ENCODE peak calls at places on chromosome 11, in five cellular contexts. J, M, D, E and O are unnamed samples. For H3K4me1, the result is how much of the 10 kb centered on the place peaks cover.

GRCh38 chr11:103525069-103525468 is 415.8 kb downstream of the DYNC2H1 start:
- DNase-seq in J (no peak), M (no peak), D (no peak), E (no peak), O (no peak)

GRCh38 chr11:18802381-18803257 is 11.0 kb upstream of the PTPN5 start:
- DNase-seq in J (no peak), M (no peak), D (no peak), E (peak), O (peak)

GRCh38 chr11:128029219-128029722 is 558.1 kb downstream of the ETS1 start:
- DNase-seq in J (peak), M (no peak), D (no peak), E (no peak), O (no peak)

GRCh38 chr11:69531071-69531716 is 49.7 kb downstream of the LINC01488 start:
- DNase-seq in J (no peak), M (no peak), D (no peak), E (no peak), O (no peak)

GRCh38 chr11:112670806-112671570 is 290.2 kb upstream of the NCAM1 start:
- DNase-seq in J (no peak), M (no peak), D (no peak), E (no peak), O (no peak)

GRCh38 chr11:109838034-109838433 is 255.2 kb upstream of the ZC3H12C start:
- DNase-seq in J (no peak), M (no peak), D (no peak), E (no peak), O (no peak)

GRCh38 chr11:69963533-69964246 is 114.4 kb upstream of the ANO1 start:
- DNase-seq in J (no peak), M (no peak), D (no peak), E (no peak), O (no peak)

GRCh38 chr11:9697766-9698165 is 33.9 kb downstream of the SWAP70 start:
- DNase-seq in J (no peak), M (no peak), D (no peak), E (no peak), O (no peak)

GRCh38 chr11:82703796-82704195 is 29.9 kb downstream of the FAM181B start:
- DNase-seq in J (no peak), M (no peak), D (no peak), E (no peak), O (no peak)

GRCh38 chr11:3123316-3123715 is 41.8 kb downstream of the OSBPL5 start:
- DNase-seq in J (peak), M (peak), D (peak), E (no peak), O (no peak)

GRCh38 chr11:130801287-130802146 is 114.8 kb downstream of the SNX19 start:
- DNase-seq in J (no peak), M (no peak), D (no peak), E (no peak), O (no peak)

GRCh38 chr11:107712342-107712741 is 486 bp upstream of the SLN start:
- DNase-seq in J (no peak), M (no peak), D (no peak), E (no peak), O (no peak)

GRCh38 chr11:111918390-111919256 is at the start of gene C11orf52:
- DNase-seq in J (peak), M (peak), D (no peak), E (no peak), O (peak)

GRCh38 chr11:8808226-8808585 is 102.8 kb upstream of the AKIP1 start:
- DNase-seq in J (no peak), M (no peak), D (no peak), E (no peak), O (no peak)

GRCh38 chr11:2760196-2760871 is 60.5 kb upstream of the KCNQ1OT1 start:
- DNase-seq in J (peak), M (no peak), D (no peak), E (no peak), O (no peak)

GRCh38 chr11:11416502-11416901 is 63.5 kb upstream of the CSNK2A3 start:
- DNase-seq in J (no peak), M (no peak), D (no peak), E (no peak), O (peak)

GRCh38 chr11:846496-847098 is 3.9 kb downstream of the TSPAN4 start:
- DNase-seq in J (no peak), M (no peak), D (no peak), E (no peak), O (no peak)

GRCh38 chr11:19389787-19390303 is 149.1 kb upstream of the E2F8 start:
- DNase-seq in J (peak), M (no peak), D (no peak), E (no peak), O (no peak)

GRCh38 chr11:1548221-1549070 is 23.6 kb downstream of the DUSP8 start:
- DNase-seq in J (peak), M (peak), D (peak), E (no peak), O (peak)

GRCh38 chr11:76830639-76831312 is 29.9 kb upstream of the ACER3 start:
- DNase-seq in J (no peak), M (no peak), D (no peak), E (no peak), O (peak)

GRCh38 chr11:33040127-33040861 is 922 bp downstream of the TCP11L1 start:
- DNase-seq in J (no peak), M (no peak), D (no peak), E (peak), O (no peak)

GRCh38 chr11:43987384-43988039 is 45.1 kb downstream of the C11orf96 start:
- DNase-seq in J (peak), M (peak), D (peak), E (no peak), O (peak)

GRCh38 chr11:5274340-5274739 is 4.6 kb upstream of the HBE1 start:
- DNase-seq in J (no peak), M (no peak), D (no peak), E (no peak), O (no peak)

GRCh38 chr11:71558996-71559395 is 6.4 kb upstream of the KRTAP5-10 start:
- DNase-seq in J (no peak), M (no peak), D (no peak), E (no peak), O (no peak)

GRCh38 chr11:70327717-70328116 is 57.2 kb downstream of the PPFIA1 start:
- DNase-seq in J (no peak), M (no peak), D (no peak), E (no peak), O (no peak)

DNA sequence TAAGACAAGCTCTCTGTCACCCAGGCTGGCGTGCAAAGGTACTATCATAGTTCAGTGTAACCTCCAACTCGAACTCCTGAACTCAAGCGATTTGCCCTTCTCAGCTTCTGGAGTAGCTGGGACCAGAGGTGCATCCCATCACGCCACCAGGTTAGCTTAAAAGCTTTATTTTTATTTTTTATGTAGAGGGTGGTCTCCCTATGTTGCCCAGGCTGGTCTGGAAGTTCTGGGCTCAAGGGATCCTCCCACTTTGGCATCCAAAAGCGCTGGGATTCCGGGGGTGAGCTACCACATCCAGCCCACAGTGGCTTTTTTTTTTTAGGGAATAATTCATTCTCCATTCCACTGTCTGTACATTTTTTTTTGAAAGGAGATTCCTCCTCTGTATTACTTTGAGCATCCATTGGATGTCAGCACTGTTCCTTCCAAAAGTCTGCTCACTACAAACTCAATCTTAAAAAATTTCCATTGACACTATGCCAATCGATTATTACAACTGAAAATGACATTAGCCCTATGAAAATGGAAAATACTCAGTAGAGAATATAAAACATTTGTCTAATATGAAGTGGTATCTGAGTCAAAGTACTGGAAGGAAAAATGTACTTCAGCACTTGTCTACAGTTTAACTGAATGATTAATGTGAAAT is 1.3 kb upstream of the LPXN start:
- DNase-seq in J (no peak), M (no peak), D (no peak), E (no peak), O (no peak)
- H3K4me1 ChIP-seq in J (under half), M (under half), D (half or more), E (half or more), O (under half)

GRCh38 chr11:47399860-47400812 is 8.3 kb upstream of the SLC39A13 start:
- DNase-seq in J (no peak), M (peak), D (no peak), E (peak), O (peak)
- H3K4me1 ChIP-seq in J (under half), M (under half), D (under half), E (under half), O (under half)

GRCh38 chr11:96265236-96265737 is 77.7 kb downstream of the MAML2 start:
- DNase-seq in J (no peak), M (no peak), D (no peak), E (no peak), O (no peak)

GRCh38 chr11:96265972-96266371 is 77.0 kb downstream of the MAML2 start:
- DNase-seq in J (no peak), M (no peak), D (no peak), E (no peak), O (no peak)

GRCh38 chr11:96267001-96267489 is 76.0 kb downstream of the MAML2 start:
- DNase-seq in J (no peak), M (no peak), D (no peak), E (no peak), O (no peak)

GRCh38 chr11:96263361-96263763 is 79.6 kb downstream of the MAML2 start:
- DNase-seq in J (no peak), M (no peak), D (no peak), E (no peak), O (no peak)

DNA sequence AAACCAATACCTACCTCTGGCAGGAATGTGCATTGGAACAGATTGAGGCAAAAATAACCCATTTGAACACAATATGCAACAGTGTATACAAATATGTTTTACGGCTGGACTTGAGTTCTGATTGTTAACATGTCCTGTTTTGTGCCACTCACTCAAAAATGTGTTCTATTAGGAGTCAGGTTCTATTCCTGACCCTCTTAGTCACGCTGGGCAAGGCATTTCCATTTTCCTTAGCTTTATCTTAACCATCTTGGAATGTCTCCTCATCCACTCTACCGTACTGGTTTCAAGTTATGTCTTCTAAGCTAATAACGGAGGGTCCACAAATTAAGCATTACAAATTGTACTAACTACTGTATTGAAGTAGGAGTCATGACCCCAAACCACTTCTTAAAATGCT is 78.6 kb downstream of the MAML2 start:
- DNase-seq in J (no peak), M (no peak), D (no peak), E (no peak), O (no peak)
- H3K4me1 ChIP-seq in J (under half), M (under half), D (under half), E (half or more), O (under half)

GRCh38 chr11:118437736-118438125 is 1.4 kb downstream of the KMT2A start:
- DNase-seq in J (peak), M (peak), D (no peak), E (peak), O (peak)
- H3K4me1 ChIP-seq in J (under half), M (under half), D (under half), E (half or more), O (under half)

GRCh38 chr11:102451041-102451692 is 1.4 kb downstream of the TMEM123 start:
- DNase-seq in J (no peak), M (no peak), D (no peak), E (no peak), O (no peak)
- H3K4me1 ChIP-seq in J (under half), M (under half), D (under half), E (half or more), O (under half)

GRCh38 chr11:45162064-45162375 is 15.6 kb downstream of the PRDM11 start:
- DNase-seq in J (no peak), M (no peak), D (no peak), E (no peak), O (no peak)
- H3K4me1 ChIP-seq in J (under half), M (under half), D (under half), E (under half), O (under half)

DNA sequence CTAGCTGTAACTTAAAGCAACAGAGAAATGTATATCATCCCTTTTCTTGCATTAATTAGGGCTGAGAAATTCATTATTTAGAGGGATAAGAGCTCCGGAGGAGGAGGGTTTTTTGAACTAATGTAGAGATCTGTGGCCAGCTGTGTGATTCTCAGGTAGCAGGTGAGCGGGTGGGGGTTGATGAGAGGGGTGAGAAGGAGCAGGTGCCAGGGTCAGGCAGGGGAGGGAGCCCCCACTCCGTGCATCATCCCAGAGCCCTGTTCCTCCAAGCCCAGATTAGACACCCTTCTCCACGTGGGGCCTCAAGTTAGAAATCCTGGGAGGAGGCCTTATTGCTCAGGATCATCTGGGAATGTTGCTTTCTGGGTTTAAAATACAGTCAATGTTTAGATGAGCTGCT is 24.9 kb downstream of the ZBTB16 start:
- DNase-seq in J (no peak), M (no peak), D (no peak), E (no peak), O (peak)
- H3K4me1 ChIP-seq in J (under half), M (under half), D (half or more), E (under half), O (half or more)

DNA sequence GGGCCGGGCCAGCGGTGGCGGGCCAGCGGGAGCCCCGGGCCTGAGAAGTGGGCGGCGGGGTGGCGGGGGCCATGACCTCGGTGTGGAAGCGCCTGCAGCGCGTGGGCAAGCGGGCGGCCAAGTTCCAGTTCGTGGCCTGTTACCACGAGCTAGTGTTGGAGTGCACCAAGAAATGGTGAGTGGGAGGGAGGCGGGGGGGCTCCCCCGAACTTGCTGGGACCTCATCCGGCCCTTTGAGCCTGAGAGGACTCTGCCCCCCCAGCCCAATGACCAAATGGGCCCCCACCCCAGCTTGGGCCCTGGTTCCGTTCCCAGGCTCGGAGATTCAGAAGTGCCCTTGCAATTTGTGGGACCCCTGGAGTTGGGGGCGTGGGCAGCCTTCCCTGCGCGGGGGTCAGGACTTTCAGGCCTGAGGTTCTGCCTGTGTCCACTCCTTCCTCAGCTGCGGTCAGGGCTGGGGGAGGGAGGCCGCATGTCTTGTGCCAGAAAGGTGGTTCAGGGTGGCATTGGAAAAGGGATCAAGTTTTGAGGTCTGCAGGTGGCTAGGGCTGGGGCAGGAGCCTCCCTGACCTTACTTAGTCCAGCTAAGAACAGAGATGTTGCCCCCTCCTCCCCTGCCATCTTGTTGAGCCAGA is 496 bp downstream of the EHBP1L1 start:
- DNase-seq in J (no peak), M (no peak), D (no peak), E (no peak), O (no peak)
- H3K4me1 ChIP-seq in J (under half), M (half or more), D (under half), E (half or more), O (under half)

DNA sequence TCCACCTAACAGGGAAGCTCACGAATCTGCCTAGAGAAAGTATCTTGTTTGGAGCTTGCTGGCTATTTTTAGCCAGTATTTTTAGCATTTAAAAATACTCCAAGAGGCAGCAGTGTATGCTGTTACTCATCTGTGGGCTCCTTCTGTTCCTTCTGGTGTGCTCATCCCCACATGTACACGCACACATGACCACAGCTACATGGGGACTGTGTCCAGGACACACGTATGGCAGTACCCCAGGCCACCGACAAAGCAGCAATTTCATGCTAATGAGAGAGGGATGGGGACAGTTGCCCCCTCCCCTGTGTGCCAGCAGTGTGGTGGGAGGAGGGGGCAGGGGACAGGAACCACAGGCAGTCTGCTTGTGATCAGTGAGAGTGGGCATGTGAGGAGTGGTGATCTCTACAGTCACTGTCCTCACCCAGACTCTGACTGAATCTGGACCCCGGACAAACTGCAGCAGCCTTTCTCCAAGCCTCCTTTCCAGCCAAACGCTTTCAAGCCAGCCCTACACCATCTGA is 16.4 kb downstream of the USP2 start:
- DNase-seq in J (peak), M (no peak), D (no peak), E (no peak), O (no peak)
- H3K4me1 ChIP-seq in J (under half), M (under half), D (under half), E (under half), O (under half)

DNA sequence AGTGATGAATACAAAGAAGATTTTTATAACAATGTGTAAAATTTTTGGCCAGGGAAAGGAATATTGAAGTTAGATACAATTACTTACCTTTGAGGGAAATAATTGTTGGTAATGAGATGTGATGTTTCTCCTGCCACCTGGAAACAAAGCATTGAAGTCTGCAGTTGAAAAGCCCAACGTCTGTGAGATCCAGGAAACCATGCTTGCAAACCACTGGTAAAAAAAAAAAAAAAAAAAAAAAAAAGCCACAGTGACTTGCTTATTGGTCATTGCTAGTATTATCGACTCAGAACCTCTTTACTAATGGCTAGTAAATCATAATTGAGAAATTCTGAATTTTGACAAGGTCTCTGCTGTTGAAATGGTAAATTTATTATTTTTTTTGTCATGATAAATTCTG is 5.3 kb downstream of the BIRC3 start:
- DNase-seq in J (no peak), M (no peak), D (no peak), E (no peak), O (no peak)
- H3K4me1 ChIP-seq in J (under half), M (under half), D (under half), E (half or more), O (under half)